ENCODE peak calls at places on chromosomes 12 and 14, in five cellular contexts. One of them, this sample, is unnamed.

GRCh38 chr14:30679032-30679431 is 56.9 kb downstream of the SCFD1 start:
- DNase-seq in SK-N-SH: no peak
- DNase-seq in MM.1S: no peak
- DNase-seq in GM23248: no peak
- DNase-seq in neural progenitor cell: no peak
- DNase-seq in this sample: no peak

GRCh38 chr12:57276935-57277563 is 26.1 kb upstream of the STAC3 start:
- DNase-seq in GM23248: peak; percentile 60
- DNase-seq in SK-N-SH: no peak
- DNase-seq in MM.1S: peak; percentile 21
- DNase-seq in neural progenitor cell: peak; percentile 46
- DNase-seq in this sample: peak; percentile 38

GRCh38 chr12:52521175-52521574 is 981 bp upstream of the KRT5 start:
- DNase-seq in neural progenitor cell: no peak
- DNase-seq in SK-N-SH: no peak
- DNase-seq in MM.1S: no peak
- DNase-seq in GM23248: no peak
- DNase-seq in this sample: no peak

GRCh38 chr14:89660183-89660582 is 243.2 kb upstream of the FOXN3 start:
- DNase-seq in neural progenitor cell: no peak
- DNase-seq in SK-N-SH: peak; percentile 55
- DNase-seq in GM23248: peak; percentile 85
- DNase-seq in MM.1S: peak; percentile 16
- DNase-seq in this sample: no peak

GRCh38 chr12:56159482-56160105 is 1.4 kb downstream of the MYL6 start:
- DNase-seq in neural progenitor cell: no peak
- DNase-seq in SK-N-SH: no peak
- DNase-seq in GM23248: no peak
- DNase-seq in MM.1S: no peak
- DNase-seq in this sample: peak; percentile 13

GRCh38 chr12:52317443-52318052 is 3.6 kb downstream of the KRT83 start:
- DNase-seq in neural progenitor cell: no peak
- DNase-seq in GM23248: no peak
- DNase-seq in MM.1S: no peak
- DNase-seq in SK-N-SH: no peak
- DNase-seq in this sample: no peak

GRCh38 chr14:33586806-33587205 is 364.1 kb downstream of the EGLN3 start:
- DNase-seq in neural progenitor cell: no peak
- DNase-seq in MM.1S: no peak
- DNase-seq in GM23248: no peak
- DNase-seq in SK-N-SH: no peak
- DNase-seq in this sample: no peak

GRCh38 chr14:58815046-58815701 is 177.4 kb downstream of the DACT1 start:
- DNase-seq in neural progenitor cell: no peak
- DNase-seq in SK-N-SH: peak; percentile 50
- DNase-seq in MM.1S: no peak
- DNase-seq in GM23248: peak; percentile 75
- DNase-seq in this sample: no peak

GRCh38 chr14:90023176-90023896 is 38.5 kb upstream of the KCNK13 start:
- DNase-seq in neural progenitor cell: no peak
- DNase-seq in MM.1S: no peak
- DNase-seq in SK-N-SH: no peak
- DNase-seq in GM23248: peak; percentile 16
- DNase-seq in this sample: no peak

GRCh38 chr14:30990766-30991165 is 34.7 kb upstream of the AP4S1 start:
- DNase-seq in SK-N-SH: no peak
- DNase-seq in GM23248: peak; percentile 11
- DNase-seq in neural progenitor cell: no peak
- DNase-seq in MM.1S: no peak
- DNase-seq in this sample: no peak

DNA sequence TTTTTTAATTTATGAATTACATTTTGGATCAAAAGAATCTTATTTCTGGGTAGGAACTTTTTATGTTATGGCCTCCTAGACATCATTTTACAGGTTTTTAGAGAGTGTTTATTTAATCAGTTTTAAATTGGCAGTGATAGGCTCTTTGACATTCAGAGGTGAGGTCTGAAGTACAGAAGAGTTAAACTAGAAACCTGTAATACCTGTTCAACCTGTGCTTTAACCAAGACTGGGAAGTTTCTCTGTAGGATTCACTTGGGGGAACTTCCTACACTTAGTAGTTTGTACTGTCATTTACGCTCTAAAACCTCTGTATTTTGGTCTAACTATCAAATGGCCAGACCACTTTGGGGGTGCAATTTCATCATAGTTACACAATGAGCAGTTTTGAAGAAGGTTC is 35.9 kb downstream of the PLEKHA5 start:
- DNase-seq in MM.1S: no peak
- DNase-seq in SK-N-SH: no peak
- DNase-seq in neural progenitor cell: no peak
- DNase-seq in GM23248: no peak
- DNase-seq in this sample: no peak
- TF ChIP-seq EZH2phosphoT487 in MM.1S: no peak
- TF ChIP-seq EZH2phosphoT487 in SK-N-SH: no peak
- TF ChIP-seq EZH2phosphoT487 in neural progenitor cell: no peak
- TF ChIP-seq EZH2phosphoT487 in GM23248: no peak
- TF ChIP-seq EZH2phosphoT487 in this sample: no peak

DNA sequence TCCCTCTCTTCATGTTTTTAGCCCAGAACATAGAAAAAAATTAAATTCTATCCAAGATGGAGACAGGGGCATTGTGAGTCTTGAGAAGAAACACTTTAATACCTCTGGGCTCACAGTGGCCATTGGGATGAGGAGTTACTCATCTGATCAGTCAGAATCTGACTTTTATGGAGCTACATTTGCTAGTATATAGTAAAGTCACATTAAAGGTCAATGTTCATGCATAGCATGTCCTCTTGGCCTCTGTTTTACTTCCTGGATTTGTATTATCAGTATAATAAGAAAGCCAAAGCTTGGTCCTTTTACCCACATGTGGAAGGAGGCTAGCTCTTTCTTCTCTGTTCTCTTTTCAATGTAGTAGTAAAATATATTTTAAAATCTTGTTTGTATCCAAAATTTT is 93.6 kb upstream of the CNOT2 start:
- DNase-seq in GM23248: no peak
- DNase-seq in MM.1S: no peak
- DNase-seq in SK-N-SH: no peak
- DNase-seq in neural progenitor cell: no peak
- DNase-seq in this sample: no peak
- H2AFZ ChIP-seq in GM23248: no peak overlapping the region
- H2AFZ ChIP-seq in MM.1S: no peak overlapping the region
- H2AFZ ChIP-seq in SK-N-SH: no peak overlapping the region
- H2AFZ ChIP-seq in neural progenitor cell: no peak overlapping the region
- H2AFZ ChIP-seq in this sample: no peak overlapping the region

DNA sequence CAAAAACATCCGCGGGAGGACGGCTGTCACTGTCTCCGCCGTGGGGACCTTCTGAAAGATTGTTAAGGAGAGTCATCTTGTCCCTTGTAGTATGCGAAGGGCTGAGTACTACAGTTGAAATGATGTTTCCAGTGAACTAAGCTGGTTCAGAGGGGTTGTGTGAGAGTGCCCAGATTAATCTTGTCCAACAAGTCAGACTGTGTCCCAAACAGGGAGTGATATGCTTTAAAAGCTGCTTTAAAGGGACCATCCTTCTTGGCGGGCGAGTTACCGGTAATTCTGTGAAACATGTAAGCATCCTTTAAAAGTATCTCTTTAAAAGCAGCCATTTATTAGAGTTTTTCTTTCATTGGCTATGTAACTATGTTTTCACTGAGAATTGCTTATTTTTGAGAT is 1.1 kb downstream of the WDR20 start:
- DNase-seq in SK-N-SH: no peak
- DNase-seq in GM23248: no peak
- DNase-seq in MM.1S: no peak
- DNase-seq in neural progenitor cell: no peak
- DNase-seq in this sample: no peak
- TF ChIP-seq EZH2phosphoT487 in SK-N-SH: no peak
- TF ChIP-seq EZH2phosphoT487 in GM23248: no peak
- TF ChIP-seq EZH2phosphoT487 in MM.1S: no peak
- TF ChIP-seq EZH2phosphoT487 in neural progenitor cell: no peak
- TF ChIP-seq EZH2phosphoT487 in this sample: no peak

DNA sequence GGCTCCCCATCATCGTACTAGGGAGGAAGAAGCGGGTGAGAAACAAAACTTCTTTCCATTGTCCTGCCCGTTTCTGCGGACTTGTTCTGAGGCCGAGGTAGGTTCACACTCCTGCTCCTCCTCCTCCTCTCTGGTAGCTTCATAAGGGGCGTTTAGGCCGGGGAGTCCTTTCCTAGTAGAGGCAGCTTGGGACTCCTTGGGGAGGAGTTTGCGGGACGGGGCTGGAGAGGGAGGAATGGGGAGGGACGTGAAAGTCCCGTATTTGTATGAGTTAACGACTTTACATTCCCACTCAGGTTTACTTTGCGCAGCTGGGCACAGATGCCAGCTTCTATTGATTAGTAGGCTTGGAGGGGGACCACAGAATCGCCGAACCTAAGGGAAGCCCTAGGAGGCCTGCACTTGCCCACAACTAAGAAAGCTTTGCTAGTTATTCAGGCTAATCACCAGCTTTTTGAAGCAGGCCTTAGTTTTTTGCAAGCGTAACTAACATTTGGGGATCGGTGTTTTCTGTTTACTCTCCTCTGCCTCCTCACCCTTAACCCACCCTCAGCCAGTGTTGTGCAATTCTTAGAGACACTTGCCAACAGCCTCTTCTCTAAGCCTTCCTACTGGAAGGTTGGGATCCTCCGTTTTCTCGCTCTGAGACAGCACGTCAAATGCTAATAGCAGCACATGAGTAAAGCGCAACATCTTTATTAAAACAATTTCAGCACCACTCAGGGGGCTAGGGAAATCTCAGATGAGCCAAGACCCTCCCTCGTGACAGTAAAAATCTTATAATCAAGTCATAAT is 499 bp downstream of the RNASE4 start:
- DNase-seq in MM.1S: no peak
- DNase-seq in GM23248: peak; percentile 72
- DNase-seq in SK-N-SH: no peak
- DNase-seq in neural progenitor cell: peak; percentile 29
- DNase-seq in this sample: no peak
- H2AFZ ChIP-seq in MM.1S: peak overlapping the region; percentile 88
- H2AFZ ChIP-seq in GM23248: peak overlapping the region; percentile 90
- H2AFZ ChIP-seq in SK-N-SH: peak overlapping the region; percentile 99
- H2AFZ ChIP-seq in neural progenitor cell: peak overlapping the region; percentile 94
- H2AFZ ChIP-seq in this sample: peak overlapping the region; percentile 32

DNA sequence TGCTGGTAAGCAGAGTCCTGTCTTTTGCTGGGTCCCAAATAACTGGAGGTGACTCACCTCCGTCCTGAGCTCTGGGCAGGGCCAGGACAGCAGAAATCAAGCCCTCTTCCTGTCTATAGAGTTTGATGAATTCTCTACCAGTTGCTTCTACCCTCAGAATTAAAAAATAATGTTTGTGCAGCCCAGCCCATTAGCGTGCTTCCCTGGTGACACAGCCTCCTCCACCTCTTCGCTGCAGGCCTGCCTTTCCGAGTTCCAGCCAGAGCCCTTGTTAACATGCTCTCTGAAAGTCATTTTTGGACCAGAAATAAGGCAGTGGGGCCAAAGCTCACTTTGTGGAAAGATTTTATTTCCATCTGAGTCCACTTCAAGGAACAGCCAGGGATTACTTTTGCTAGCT is 94.0 kb downstream of the TBX5 start:
- DNase-seq in MM.1S: no peak
- DNase-seq in SK-N-SH: no peak
- DNase-seq in neural progenitor cell: no peak
- DNase-seq in GM23248: peak; percentile 86
- DNase-seq in this sample: no peak
- TF ChIP-seq EZH2phosphoT487 in MM.1S: no peak
- TF ChIP-seq EZH2phosphoT487 in SK-N-SH: no peak
- TF ChIP-seq EZH2phosphoT487 in neural progenitor cell: no peak
- TF ChIP-seq EZH2phosphoT487 in GM23248: no peak
- TF ChIP-seq EZH2phosphoT487 in this sample: no peak

DNA sequence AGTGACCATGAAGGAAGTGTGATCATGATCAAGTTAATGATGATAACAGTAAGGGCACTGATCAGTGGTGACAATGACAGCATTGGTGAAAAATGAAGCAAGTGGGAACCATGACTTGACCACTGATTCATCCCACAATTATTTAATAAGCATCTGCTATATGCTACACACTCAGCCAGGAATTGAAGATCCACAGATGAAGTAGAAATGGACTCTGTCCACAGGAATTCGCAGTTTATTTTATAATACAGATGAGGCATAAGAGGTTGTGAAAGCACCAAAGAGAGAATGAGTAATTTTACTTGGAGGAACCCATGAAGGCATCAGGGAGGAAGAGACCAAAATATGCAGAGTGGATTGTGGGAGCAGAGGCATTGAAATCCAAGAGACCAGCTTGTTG is 33.8 kb upstream of the SMUG1 start:
- DNase-seq in MM.1S: no peak
- DNase-seq in SK-N-SH: no peak
- DNase-seq in neural progenitor cell: no peak
- DNase-seq in GM23248: peak; percentile 98
- DNase-seq in this sample: no peak
- H2AFZ ChIP-seq in MM.1S: no peak overlapping the region
- H2AFZ ChIP-seq in SK-N-SH: no peak overlapping the region
- H2AFZ ChIP-seq in neural progenitor cell: no peak overlapping the region
- H2AFZ ChIP-seq in GM23248: peak overlapping the region; percentile 57
- H2AFZ ChIP-seq in this sample: no peak overlapping the region

DNA sequence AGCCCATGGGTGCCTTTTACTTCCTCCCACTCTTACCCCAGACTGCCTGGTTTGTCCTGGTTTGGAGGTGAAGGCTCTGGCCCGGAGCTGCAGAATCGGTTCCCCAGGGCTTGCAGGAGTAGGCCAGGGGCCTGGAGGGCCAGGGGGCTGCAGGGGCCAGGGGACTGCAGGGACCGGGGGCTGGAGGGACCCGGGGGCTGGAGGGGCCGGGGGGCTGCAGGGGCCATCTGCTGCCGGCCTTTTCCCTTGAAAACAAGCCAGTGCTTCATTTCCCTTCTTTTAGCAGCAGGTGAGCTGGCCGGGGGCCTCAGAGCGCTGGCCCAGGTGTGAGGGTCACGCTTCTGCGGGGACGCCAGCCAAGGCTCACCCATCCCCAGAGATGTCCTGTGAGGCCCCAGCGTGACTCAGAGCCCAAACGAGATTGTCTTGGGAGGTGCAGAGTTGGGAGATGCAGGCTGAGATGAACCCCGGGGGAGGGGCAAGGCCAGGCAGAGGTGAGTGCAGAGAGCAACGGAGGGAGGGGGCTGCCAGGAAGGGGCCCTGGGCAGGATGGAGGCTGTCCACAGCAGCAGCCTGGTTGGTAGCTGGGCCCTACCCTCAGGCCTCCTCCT is 154.9 kb downstream of the KIF26A start:
- DNase-seq in MM.1S: no peak
- DNase-seq in SK-N-SH: no peak
- DNase-seq in GM23248: no peak
- DNase-seq in neural progenitor cell: no peak
- DNase-seq in this sample: no peak
- TF ChIP-seq EZH2phosphoT487 in MM.1S: no peak
- TF ChIP-seq EZH2phosphoT487 in SK-N-SH: no peak
- TF ChIP-seq EZH2phosphoT487 in GM23248: no peak
- TF ChIP-seq EZH2phosphoT487 in neural progenitor cell: no peak
- TF ChIP-seq EZH2phosphoT487 in this sample: no peak

This sample was measured in OCI-LY7.